ENCODE peak calls at places on chromosomes 1 and 21, in nine cellular contexts. B, E, I, C, Z, N, F, S and D are unnamed samples. For H3K27me3, the result is how much of the 10 kb centered on the place peaks cover.

GRCh38 chr1:211378844-211379243 is 52.2 kb downstream of the TRAF5 start:
- DNase-seq in N (no peak), E (no peak), I (no peak), S (no peak), C (no peak), B (no peak), F (no peak), Z (no peak), D (no peak)

GRCh38 chr1:147824776-147825175 is 64.4 kb upstream of the GJA5 start:
- DNase-seq in B (no peak), F (no peak), E (no peak), N (no peak), S (no peak), I (no peak), C (no peak), Z (no peak), D (no peak)

GRCh38 chr1:227094249-227094966 is 154.3 kb downstream of the COQ8A start:
- DNase-seq in E (no peak), N (no peak), Z (no peak), F (no peak), C (no peak), I (no peak), B (no peak), S (peak), D (peak)

GRCh38 chr21:33259428-33259827 is 6.7 kb upstream of the IL10RB start:
- DNase-seq in C (no peak), E (no peak), Z (no peak), I (no peak), S (no peak), F (no peak), B (no peak), N (no peak), D (no peak)

GRCh38 chr1:68320349-68320748 is 88.0 kb upstream of the WLS start:
- DNase-seq in S (no peak), B (no peak), I (no peak), E (no peak), N (no peak), C (no peak), Z (no peak), F (no peak), D (no peak)

GRCh38 chr1:78760858-78761257 is 111.2 kb downstream of the IFI44 start:
- DNase-seq in C (no peak), Z (no peak), N (no peak), F (no peak), B (no peak), E (no peak), S (no peak), I (no peak), D (no peak)

GRCh38 chr1:227428803-227429202 is 110.5 kb upstream of the CDC42BPA start:
- DNase-seq in S (peak), C (peak), F (no peak), E (peak), B (no peak), I (no peak), Z (no peak), N (no peak), D (peak)

GRCh38 chr1:205335692-205336091 is 14.1 kb upstream of the NUAK2 start:
- DNase-seq in N (peak), Z (peak), B (peak), E (peak), C (peak), F (no peak), I (peak), S (peak), D (peak)

GRCh38 chr1:196144588-196144987 is 463.7 kb downstream of the KCNT2 start:
- DNase-seq in B (no peak), S (no peak), N (no peak), F (no peak), I (no peak), E (no peak), Z (no peak), C (no peak), D (no peak)

GRCh38 chr1:185775505-185775904 is 41.3 kb downstream of the HMCN1 start:
- DNase-seq in B (no peak), Z (no peak), N (no peak), F (no peak), C (no peak), S (no peak), I (no peak), E (no peak), D (no peak)

GRCh38 chr1:15741183-15741850 is 982 bp upstream of the TMEM82 start:
- DNase-seq in F (no peak), Z (peak), I (peak), E (peak), C (peak), S (peak), N (peak), B (peak), D (peak)

GRCh38 chr1:244937099-244937498 is 72.8 kb upstream of the HNRNPU start:
- DNase-seq in C (no peak), F (no peak), N (no peak), Z (no peak), I (no peak), S (no peak), B (no peak), E (no peak), D (no peak)

GRCh38 chr1:246476771-246477170 is 30.3 kb downstream of the SMYD3 start:
- DNase-seq in I (no peak), F (no peak), Z (no peak), B (no peak), N (no peak), E (no peak), C (no peak), S (no peak), D (no peak)

GRCh38 chr1:42429623-42430022 is 26.2 kb downstream of the ZMYND12 start:
- DNase-seq in N (no peak), I (no peak), B (no peak), C (no peak), S (no peak), F (no peak), E (no peak), Z (no peak), D (no peak)

GRCh38 chr1:151156515-151156819 is at the start of gene TNFAIP8L2:
- DNase-seq in C (no peak), S (peak), Z (no peak), N (peak), F (peak), I (peak), B (no peak), E (no peak), D (peak)

GRCh38 chr1:175683491-175684175 is 59.8 kb downstream of the TNR start:
- DNase-seq in F (no peak), I (no peak), N (no peak), S (no peak), B (no peak), E (no peak), Z (no peak), C (no peak), D (no peak)

GRCh38 chr1:101081496-101082282 is 56.1 kb upstream of the DPH5 start:
- DNase-seq in F (no peak), C (no peak), N (no peak), I (no peak), B (no peak), Z (no peak), S (no peak), E (no peak), D (no peak)

GRCh38 chr1:32636793-32637561 is 13.4 kb downstream of the ZBTB8OS start:
- DNase-seq in F (no peak), Z (no peak), C (no peak), B (no peak), E (no peak), N (no peak), I (no peak), S (no peak), D (no peak)

GRCh38 chr1:14740016-14740415 is 141.5 kb downstream of the KAZN start:
- DNase-seq in I (no peak), E (no peak), Z (no peak), C (no peak), B (no peak), S (no peak), F (no peak), N (no peak), D (no peak)

GRCh38 chr21:25536752-25537151 is 70.5 kb downstream of the MRPL39 start:
- DNase-seq in B (no peak), E (no peak), Z (no peak), N (no peak), I (no peak), C (no peak), S (no peak), F (no peak), D (no peak)

GRCh38 chr1:212366901-212367300 is 47.8 kb downstream of the PACC1 start:
- DNase-seq in C (no peak), F (no peak), B (no peak), E (no peak), Z (no peak), S (no peak), I (no peak), N (no peak), D (no peak)

GRCh38 chr1:106926748-106927582 is 129.5 kb upstream of the PRMT6 start:
- DNase-seq in N (no peak), F (no peak), E (no peak), C (no peak), B (no peak), I (no peak), Z (no peak), S (no peak), D (no peak)

GRCh38 chr1:45846931-45847330 is 43.5 kb downstream of the MAST2 start:
- DNase-seq in Z (no peak), S (no peak), N (no peak), C (no peak), I (no peak), F (no peak), B (no peak), E (no peak), D (no peak)

GRCh38 chr1:24921938-24922662 is 8.0 kb downstream of the RUNX3 start:
- DNase-seq in B (no peak), S (no peak), Z (no peak), N (no peak), F (no peak), I (no peak), E (no peak), C (no peak), D (no peak)

GRCh38 chr1:24918370-24918769 is 11.7 kb downstream of the RUNX3 start:
- DNase-seq in B (no peak), N (no peak), I (no peak), Z (no peak), C (no peak), S (no peak), F (no peak), E (no peak), D (no peak)

GRCh38 chr1:24917327-24918074 is 12.6 kb downstream of the RUNX3 start:
- DNase-seq in S (no peak), N (no peak), C (no peak), I (no peak), F (no peak), E (no peak), B (no peak), Z (no peak), D (no peak)

GRCh38 chr1:24918995-24919605 is 11.0 kb downstream of the RUNX3 start:
- DNase-seq in I (no peak), S (no peak), C (no peak), N (no peak), F (no peak), Z (no peak), E (no peak), B (no peak), D (no peak)

DNA sequence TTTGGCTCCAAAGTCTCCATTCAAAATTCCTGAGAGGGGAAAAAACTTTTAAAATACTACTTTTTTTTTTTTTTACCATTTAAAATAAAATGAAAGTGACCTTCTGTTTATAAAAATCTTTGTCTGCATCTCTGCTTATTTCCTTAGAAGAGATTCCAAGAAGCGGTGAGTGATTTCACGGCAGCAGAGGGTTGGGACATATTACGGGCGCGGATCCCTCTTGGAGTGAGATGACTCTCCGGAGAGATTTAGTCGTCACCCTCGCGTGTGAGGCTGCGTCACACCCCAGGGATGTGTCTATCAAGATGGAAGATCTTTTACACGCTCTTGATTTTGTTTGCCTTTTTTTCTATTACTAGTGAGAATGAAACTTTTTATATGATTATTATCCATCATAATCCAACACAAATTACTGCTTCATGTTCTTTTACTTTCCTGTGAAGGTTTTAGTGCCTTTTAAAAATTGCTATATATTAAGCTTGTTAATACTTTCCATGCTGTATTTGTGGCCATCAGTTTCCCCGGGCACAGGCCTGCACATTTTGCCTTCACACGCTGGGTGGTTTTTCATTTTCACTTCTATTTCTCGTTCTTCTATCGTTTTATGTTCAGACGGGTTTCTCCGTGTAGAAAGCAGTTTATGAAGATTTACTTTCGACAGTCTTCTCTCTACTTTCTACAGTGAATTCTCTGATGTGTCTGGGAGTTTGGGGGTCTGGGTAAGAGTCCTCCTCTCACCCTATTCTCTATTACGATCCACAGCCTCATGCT is 9.7 kb downstream of the RUNX3 start:
- DNase-seq in Z (peak), N (no peak), E (peak), S (no peak), F (no peak), B (no peak), I (no peak), C (peak), D (no peak)
- H3K4me3 ChIP-seq in Z (no peak), N (no peak), E (no peak), S (no peak), F (peak), B (no peak), I (no peak), C (no peak), D (no peak)

DNA sequence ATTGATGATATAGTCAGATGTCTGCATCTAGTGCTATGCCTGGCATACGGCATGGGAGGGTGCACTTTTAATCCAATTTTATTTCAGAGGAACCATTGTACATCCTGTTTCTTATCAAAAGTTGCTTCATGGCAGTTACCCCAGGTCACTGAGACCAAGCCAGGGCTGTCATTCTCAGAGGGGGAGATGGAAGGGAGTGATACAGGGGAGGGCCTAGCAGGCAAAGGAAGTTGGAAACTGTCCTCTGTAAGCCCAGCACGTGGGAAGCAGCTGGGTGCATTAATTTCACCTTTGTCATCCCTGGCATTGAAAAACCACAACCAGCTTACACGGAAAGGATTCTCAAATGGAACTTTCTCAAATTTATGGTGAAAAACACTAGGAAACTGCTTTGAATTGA is 458.7 kb upstream of the ADAMTS5 start:
- DNase-seq in C (no peak), N (no peak), B (no peak), S (no peak), Z (no peak), I (no peak), F (no peak), E (no peak), D (no peak)
- H3K27ac ChIP-seq in C (no peak), N (no peak), B (no peak), S (no peak), Z (no peak), I (no peak), F (no peak), E (no peak), D (no peak)

DNA sequence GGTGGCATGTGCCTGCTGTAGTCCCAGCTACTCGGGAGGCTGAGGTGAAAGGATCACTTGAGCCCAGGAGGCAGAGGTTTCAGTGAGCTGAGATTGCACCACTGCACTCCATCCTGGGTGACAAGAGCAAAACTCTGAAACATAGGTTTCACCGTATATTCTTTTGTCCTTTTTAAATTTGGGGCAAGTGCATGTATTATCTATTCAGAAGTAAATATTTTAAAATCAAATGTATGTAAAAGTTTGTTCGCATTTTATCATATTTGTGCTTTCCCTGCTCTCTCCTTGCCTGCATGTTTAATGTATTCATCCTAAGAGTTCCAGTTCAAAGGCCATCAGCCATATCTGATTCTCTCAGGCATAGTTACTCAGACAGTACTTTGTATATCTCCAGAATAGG is 7.9 kb upstream of the UFC1 start:
- DNase-seq in I (no peak), B (no peak), N (no peak), E (no peak), F (no peak), C (no peak), S (no peak), Z (no peak), D (no peak)
- H3K27me3 ChIP-seq in I (under half), B (under half), N (under half), E (under half), F (under half), C (under half), S (under half), Z (under half), D (under half)

DNA sequence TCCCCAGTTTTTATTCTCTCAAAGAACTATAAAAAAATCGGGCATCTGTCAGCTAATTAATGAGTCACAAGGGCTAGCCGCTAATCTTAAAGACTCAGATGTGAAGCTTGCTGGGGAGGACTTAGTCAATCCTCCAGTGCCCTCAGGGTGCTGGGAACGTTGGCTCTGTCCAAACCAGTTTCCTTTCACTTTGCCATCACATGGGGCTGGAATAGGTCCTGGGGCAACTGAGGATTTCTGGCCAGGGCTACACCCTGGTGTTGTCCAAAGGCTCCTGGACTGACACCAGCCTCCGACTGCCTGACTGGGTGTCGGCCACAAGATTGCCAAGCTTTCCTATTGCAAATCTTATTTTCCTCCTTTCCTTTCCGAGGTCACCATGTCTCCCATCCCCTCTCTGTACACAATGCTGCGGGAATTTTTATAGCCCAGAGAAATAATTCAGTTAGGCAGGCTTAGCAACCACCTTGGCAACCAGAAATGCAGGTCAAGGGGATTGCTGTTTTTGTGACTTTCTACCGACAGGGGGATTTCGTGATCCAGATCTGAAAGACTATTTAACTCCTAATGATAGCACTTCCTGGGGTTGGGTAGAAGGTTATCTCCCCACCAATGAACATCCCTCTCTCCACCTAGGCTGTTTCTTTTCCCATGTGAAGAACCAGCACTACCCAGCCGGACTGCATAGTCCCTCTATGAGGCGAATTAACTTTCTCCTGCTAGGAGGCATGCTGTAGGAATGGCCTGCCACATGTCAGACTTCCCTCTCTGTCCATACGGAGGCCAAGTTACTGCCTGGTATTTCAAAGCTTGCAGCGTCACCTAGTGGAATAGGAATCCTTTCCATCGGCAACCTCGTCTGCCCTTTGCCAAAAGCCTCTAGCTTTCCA is 29.9 kb upstream of the CTBS start:
- DNase-seq in F (no peak), C (peak), S (no peak), N (no peak), I (no peak), B (no peak), Z (no peak), E (peak), D (no peak)
- H3K4me3 ChIP-seq in F (no peak), C (no peak), S (peak), N (no peak), I (no peak), B (no peak), Z (peak), E (peak), D (no peak)

DNA sequence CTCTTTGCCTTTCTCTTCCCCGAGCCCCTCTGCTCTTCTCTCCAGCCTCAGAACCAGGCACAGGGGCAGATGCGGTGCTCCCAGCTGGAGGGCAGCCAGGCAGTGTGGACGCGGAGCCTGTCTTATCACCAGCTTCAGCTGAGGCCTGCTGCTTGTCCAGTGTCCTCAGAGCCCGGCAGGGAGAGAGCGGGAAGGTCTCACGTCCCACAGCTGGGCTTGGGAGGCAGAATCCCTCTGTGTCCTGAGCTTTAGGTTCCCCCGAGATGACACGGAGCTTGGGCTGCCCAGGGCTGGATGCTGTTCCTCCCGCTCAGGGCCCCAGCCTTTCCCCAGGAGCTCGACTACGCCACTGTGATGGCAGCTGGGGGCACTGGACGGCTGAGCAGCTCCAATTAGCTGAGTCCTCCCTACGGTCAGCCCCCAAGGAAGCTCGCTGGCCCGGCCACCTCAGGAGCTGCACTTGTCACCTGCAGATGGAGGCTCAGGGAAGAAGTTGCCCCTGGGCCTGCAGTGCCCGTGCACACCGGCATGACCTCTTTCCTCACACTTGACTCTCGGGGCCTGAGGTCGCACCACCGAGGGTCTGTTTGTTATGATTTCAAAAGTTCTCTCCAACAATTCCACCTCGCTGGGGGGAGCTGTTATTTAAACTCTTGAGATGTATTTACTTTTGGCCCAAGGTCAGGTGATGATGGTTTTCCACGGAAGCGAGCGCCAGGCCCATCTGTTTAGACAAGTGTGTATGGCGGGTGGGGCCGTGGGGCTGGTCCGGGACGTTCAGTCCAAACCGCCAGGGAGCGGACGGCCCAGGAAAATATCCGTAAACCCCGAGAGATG is 127.3 kb downstream of the SIK1 start:
- DNase-seq in F (no peak), C (no peak), B (no peak), I (no peak), S (no peak), E (no peak), N (no peak), Z (peak), D (no peak)
- H3K27ac ChIP-seq in F (no peak), C (no peak), B (no peak), I (no peak), S (no peak), E (no peak), N (no peak), Z (no peak), D (no peak)

GRCh38 chr1:167103236-167103894 is 9.5 kb downstream of the STYXL2 start:
- DNase-seq in Z (no peak), N (no peak), I (no peak), C (no peak), S (no peak), B (no peak), E (no peak), F (no peak), D (no peak)

GRCh38 chr1:167101754-167102153 is 7.9 kb downstream of the STYXL2 start:
- DNase-seq in C (no peak), N (no peak), F (no peak), I (no peak), B (no peak), Z (no peak), S (no peak), E (no peak), D (no peak)

GRCh38 chr1:167107456-167107855 is 13.6 kb downstream of the STYXL2 start:
- DNase-seq in Z (no peak), E (no peak), I (no peak), S (no peak), C (no peak), F (no peak), N (no peak), B (no peak), D (no peak)

GRCh38 chr1:167105841-167106461 is 12.1 kb downstream of the STYXL2 start:
- DNase-seq in Z (no peak), I (no peak), N (no peak), F (no peak), B (no peak), C (no peak), E (no peak), S (no peak), D (no peak)

GRCh38 chr1:167105150-167105840 is 11.4 kb downstream of the STYXL2 start:
- DNase-seq in C (no peak), N (no peak), E (no peak), S (no peak), B (no peak), I (no peak), F (no peak), Z (no peak), D (no peak)
- H3K27me3 ChIP-seq in C (under half), N (under half), E (under half), S (under half), B (under half), I (under half), F (under half), Z (under half), D (under half)